ENCODE peak calls at places on chromosomes 6 and 20, in seven cellular contexts. S is osteocyte, K is nephron progenitor cell, M is WTC11, J is H9, Z is choroid plexus epithelial cell, U is PC-9. X is an unnamed sample.

GRCh38 chr6:158560787-158561246 is 926 bp downstream of the TMEM181 start:
- DNase-seq in K (peak; percentile 36), S (no peak), J (no peak), M (no peak), Z (peak; percentile 40), U (peak; percentile 8), X (no peak)

GRCh38 chr20:1902188-1902587 is 7.0 kb downstream of the SIRPA start:
- DNase-seq in Z (no peak), J (no peak), M (no peak), U (no peak), K (no peak), S (no peak), X (no peak)

GRCh38 chr6:154343473-154344308 is 12.9 kb downstream of the IPCEF1 start:
- DNase-seq in K (peak; percentile 23), J (peak; percentile 94), S (no peak), U (peak; percentile 76), Z (peak; percentile 69), M (peak; percentile 72), X (no peak)

GRCh38 chr6:126180585-126180984 is 159.3 kb upstream of the CENPW start:
- DNase-seq in U (peak; percentile 7), M (no peak), Z (peak; percentile 83), S (no peak), K (no peak), J (no peak), X (peak; percentile 96)

GRCh38 chr6:89974776-89975175 is 80.5 kb downstream of the GJA10 start:
- DNase-seq in J (no peak), U (no peak), Z (no peak), S (no peak), K (no peak), M (no peak), X (no peak)

GRCh38 chr6:46862381-46862780 is 59.4 kb downstream of the ADGRF5 start:
- DNase-seq in U (no peak), J (no peak), Z (no peak), M (no peak), S (no peak), K (no peak), X (no peak)

GRCh38 chr6:6560909-6561308 is 27.6 kb upstream of the LY86 start:
- DNase-seq in U (no peak), K (no peak), Z (no peak), S (no peak), M (no peak), J (no peak), X (no peak)

GRCh38 chr20:55684578-55684977 is 320.7 kb downstream of the CBLN4 start:
- DNase-seq in J (no peak), Z (no peak), U (no peak), K (peak; percentile 4), S (no peak), M (no peak), X (no peak)

GRCh38 chr20:47466193-47466592 is 35.5 kb upstream of the NCOA3 start:
- DNase-seq in J (no peak), S (no peak), M (no peak), K (no peak), U (no peak), Z (peak; percentile 13), X (no peak)

GRCh38 chr6:143260857-143261256 is 189.6 kb downstream of the ADAT2 start:
- DNase-seq in Z (peak; percentile 6), S (no peak), J (no peak), M (no peak), U (peak; percentile 2), K (no peak), X (no peak)

GRCh38 chr20:36544134-36545018 is 3.1 kb downstream of the MYL9 start:
- DNase-seq in J (no peak), S (no peak), M (no peak), K (no peak), U (no peak), Z (peak; percentile 33), X (no peak)

GRCh38 chr6:124490123-124490522 is 472.1 kb upstream of the RNF217 start:
- DNase-seq in M (no peak), S (no peak), J (no peak), U (no peak), K (no peak), Z (peak; percentile 74), X (peak; percentile 71)

GRCh38 chr20:36206068-36206467 is 30.2 kb upstream of the AAR2 start:
- DNase-seq in M (no peak), U (no peak), Z (no peak), J (no peak), S (no peak), K (no peak), X (no peak)

GRCh38 chr20:3932277-3933073 is 43.3 kb downstream of the PANK2 start:
- DNase-seq in S (no peak), J (no peak), U (no peak), K (no peak), Z (peak; percentile 63), M (no peak), X (no peak)

GRCh38 chr6:53761036-53761435 is 33.8 kb upstream of the LRRC1 start:
- DNase-seq in S (no peak), J (no peak), K (no peak), U (no peak), M (no peak), Z (no peak), X (no peak)

GRCh38 chr20:23227976-23228375 is 122.6 kb upstream of the NXT1 start:
- DNase-seq in M (no peak), K (no peak), S (no peak), U (peak; percentile 12), J (no peak), Z (no peak), X (peak; percentile 47)

GRCh38 chr6:16201706-16202105 is 36.7 kb upstream of the GMPR start:
- DNase-seq in S (no peak), Z (no peak), K (no peak), M (no peak), J (no peak), U (no peak), X (no peak)

GRCh38 chr20:22566876-22567658 is 17.3 kb downstream of the FOXA2 start:
- DNase-seq in Z (no peak), J (no peak), M (no peak), U (no peak), K (no peak), S (no peak), X (no peak)

GRCh38 chr6:136582702-136583471 is 32.7 kb upstream of the MAP7 start:
- DNase-seq in Z (peak; percentile 95), M (no peak), J (no peak), U (no peak), K (no peak), S (no peak), X (no peak)

GRCh38 chr6:157556671-157557430 is 175.9 kb downstream of the ZDHHC14 start:
- DNase-seq in S (no peak), Z (no peak), J (no peak), M (no peak), U (no peak), K (no peak), X (no peak)

GRCh38 chr20:57496592-57496991 is 28.3 kb downstream of the CTCFL start:
- DNase-seq in Z (no peak), K (no peak), U (no peak), J (no peak), M (no peak), S (no peak), X (no peak)

GRCh38 chr20:23232679-23233308 is 117.8 kb upstream of the NXT1 start:
- DNase-seq in Z (no peak), S (peak; percentile 67), U (no peak), M (no peak), J (no peak), K (no peak), X (no peak)

GRCh38 chr20:50715694-50716093 is 15.7 kb upstream of the PARD6B start:
- DNase-seq in S (no peak), J (no peak), K (no peak), U (no peak), M (no peak), Z (no peak), X (no peak)

GRCh38 chr6:138036111-138036510 is 71.1 kb downstream of the PERP start:
- DNase-seq in U (peak; percentile 73), Z (no peak), J (peak; percentile 35), M (peak; percentile 17), K (no peak), S (no peak), X (no peak)
- TF ChIP-seq CTCF in U (no peak), Z (no peak), J (no peak), M (no peak), K (no peak), S (no peak), X (no peak)

GRCh38 chr20:44271915-44272663 is 25.0 kb downstream of the GDAP1L1 start:
- DNase-seq in K (no peak), J (peak; percentile 77), U (no peak), S (no peak), Z (no peak), M (peak; percentile 71), X (no peak)
- TF ChIP-seq CTCF in K (no peak), J (peak; percentile 81), U (peak; percentile 34), S (peak; percentile 18), Z (peak; percentile 33), M (peak; percentile 34), X (peak; percentile 32)

GRCh38 chr6:34061348-34061747 is 84.5 kb downstream of the GRM4 start:
- DNase-seq in U (no peak), K (no peak), Z (no peak), M (no peak), J (no peak), S (no peak), X (no peak)

GRCh38 chr6:34062156-34062555 is 83.7 kb downstream of the GRM4 start:
- DNase-seq in U (no peak), S (no peak), M (no peak), J (no peak), K (no peak), Z (no peak), X (no peak)

GRCh38 chr6:34064675-34065074 is 81.2 kb downstream of the GRM4 start:
- DNase-seq in M (no peak), K (no peak), S (no peak), Z (no peak), J (no peak), U (no peak), X (no peak)

GRCh38 chr6:34063641-34064040 is 82.2 kb downstream of the GRM4 start:
- DNase-seq in S (no peak), Z (no peak), K (no peak), J (no peak), M (no peak), U (no peak), X (no peak)

DNA sequence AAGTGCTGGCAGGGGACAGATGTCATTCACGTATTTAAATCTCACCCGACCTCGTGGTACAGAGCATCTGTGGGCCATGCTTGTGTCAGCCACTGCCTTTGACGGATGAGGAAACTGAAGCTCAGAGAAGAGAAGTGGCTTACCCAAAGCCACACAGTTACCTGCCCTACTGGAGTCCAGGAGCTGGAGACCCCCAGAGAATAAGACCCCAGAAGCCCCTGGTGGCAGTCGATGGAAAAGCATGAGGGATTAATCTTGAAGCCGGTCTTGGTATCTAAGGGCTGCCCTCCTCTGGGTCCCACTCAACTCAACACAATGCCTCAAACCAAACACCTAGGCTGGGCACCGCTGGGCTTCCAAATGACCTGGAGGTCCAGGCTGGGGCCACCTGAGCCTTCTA is 83.1 kb downstream of the GRM4 start:
- DNase-seq in S (no peak), M (peak; percentile 50), U (no peak), K (no peak), J (no peak), Z (no peak), X (no peak)
- TF ChIP-seq CTCF in S (no peak), M (peak; percentile 68), U (peak; percentile 42), K (peak; percentile 24), J (peak; percentile 62), Z (peak; percentile 50), X (no peak)

GRCh38 chr6:3195695-3196497 is 31.6 kb downstream of the TUBB2B start:
- DNase-seq in S (no peak), Z (no peak), J (peak; percentile 76), M (peak; percentile 60), K (no peak), U (peak; percentile 25), X (no peak)
- TF ChIP-seq CTCF in S (peak; percentile 16), Z (no peak), J (peak; percentile 59), M (no peak), K (no peak), U (no peak), X (peak; percentile 29)

GRCh38 chr6:132234356-132234755 is 166.9 kb downstream of the MOXD1 start:
- DNase-seq in Z (no peak), J (no peak), S (no peak), K (no peak), U (no peak), M (no peak), X (no peak)
- TF ChIP-seq CTCF in Z (no peak), J (no peak), S (no peak), K (no peak), U (no peak), M (no peak), X (no peak)

X was measured in epithelial cell of proximal tubule.